ENCODE peak calls at places on chromosomes 1 and 21, in ten cellular contexts. P is suprapubic skin, L is right lobe of liver, U is heart left ventricle, T is breast epithelium, K is vagina, J is transverse colon, X is uterus, F is esophagus squamous epithelium, G is stomach. Z is an unnamed sample.

GRCh38 chr1:26274801-26275425 is 5.0 kb upstream of the SH3BGRL3 start:
- DNase-seq in K (no peak), J (peak; percentile 19), U (no peak), F (no peak), L (no peak), G (no peak), X (no peak), P (no peak), T (no peak), Z (no peak)

GRCh38 chr1:43986712-43987111 is 4.7 kb upstream of the CCDC24 start:
- DNase-seq in K (no peak), X (no peak), P (no peak), L (no peak), G (peak; percentile 50), T (no peak), J (peak; percentile 58), U (no peak), F (no peak), Z (no peak)

GRCh38 chr1:198088360-198089071 is 68.3 kb upstream of the NEK7 start:
- DNase-seq in U (no peak), K (no peak), T (no peak), J (no peak), P (no peak), X (no peak), L (no peak), G (no peak), F (no peak), Z (no peak)

GRCh38 chr1:165408518-165408917 is 36.4 kb downstream of the RXRG start:
- DNase-seq in U (no peak), G (peak; percentile 32), L (no peak), F (no peak), K (no peak), P (no peak), T (no peak), X (no peak), J (no peak), Z (peak; percentile 57)

GRCh38 chr1:9466780-9467755 is 72.2 kb upstream of the SLC25A33 start:
- DNase-seq in P (no peak), K (no peak), J (peak; percentile 54), G (peak; percentile 78), U (peak; percentile 51), X (peak; percentile 59), F (no peak), T (peak; percentile 70), L (peak; percentile 54), Z (no peak)

GRCh38 chr1:172276120-172276818 is 144.2 kb upstream of the C1orf105 start:
- DNase-seq in K (no peak), F (no peak), G (no peak), L (no peak), T (no peak), P (no peak), X (no peak), J (no peak), U (no peak), Z (no peak)

GRCh38 chr21:38228115-38228514 is 28.7 kb upstream of the KCNJ15 start:
- DNase-seq in F (no peak), G (no peak), X (no peak), K (no peak), L (no peak), P (no peak), U (no peak), T (no peak), J (no peak), Z (no peak)

GRCh38 chr1:240401721-240402120 is 210.2 kb downstream of the GREM2 start:
- DNase-seq in L (no peak), G (no peak), J (no peak), K (no peak), X (no peak), P (no peak), F (no peak), U (no peak), T (no peak), Z (no peak)

GRCh38 chr1:59757185-59757747 is 57.5 kb upstream of the HOOK1 start:
- DNase-seq in U (no peak), T (no peak), G (no peak), L (no peak), K (no peak), F (no peak), X (no peak), J (no peak), P (no peak), Z (no peak)

GRCh38 chr1:59761440-59761839 is 53.3 kb upstream of the HOOK1 start:
- DNase-seq in J (no peak), T (no peak), L (no peak), F (no peak), G (no peak), K (no peak), U (no peak), P (no peak), X (no peak), Z (no peak)

GRCh38 chr1:59763418-59763817 is 51.3 kb upstream of the HOOK1 start:
- DNase-seq in L (no peak), P (no peak), T (no peak), X (no peak), U (no peak), G (no peak), K (no peak), J (no peak), F (no peak), Z (no peak)

GRCh38 chr1:59755084-59755685 is 59.6 kb upstream of the HOOK1 start:
- DNase-seq in U (no peak), G (no peak), K (no peak), X (peak; percentile 51), T (no peak), F (no peak), P (no peak), J (no peak), L (no peak), Z (no peak)

GRCh38 chr1:59759156-59759925 is 55.4 kb upstream of the HOOK1 start:
- DNase-seq in F (peak; percentile 12), X (peak; percentile 85), T (peak; percentile 80), K (no peak), G (peak; percentile 83), L (peak; percentile 74), J (peak; percentile 82), U (peak; percentile 87), P (peak; percentile 83), Z (peak; percentile 75)
- TF ChIP-seq POLR2A in F (no peak), X (peak; percentile 25), T (no peak), K (no peak), G (no peak), L (no peak), J (no peak), U (no peak), P (no peak), Z (no peak)

GRCh38 chr1:40039757-40040510 is 595 bp upstream of the CAP1 start:
- DNase-seq in J (peak; percentile 92), T (peak; percentile 93), P (peak; percentile 95), U (peak; percentile 93), X (peak; percentile 90), G (peak; percentile 83), F (peak; percentile 54), L (peak; percentile 84), K (no peak), Z (peak; percentile 81)

GRCh38 chr1:40041466-40041838 is 923 bp downstream of the CAP1 start:
- DNase-seq in X (no peak), K (no peak), G (no peak), T (no peak), F (no peak), P (no peak), J (no peak), U (no peak), L (no peak), Z (no peak)

GRCh38 chr1:40042337-40042736 is 1.8 kb downstream of the CAP1 start:
- DNase-seq in X (no peak), J (no peak), F (no peak), G (no peak), P (no peak), K (no peak), T (no peak), U (no peak), L (no peak), Z (no peak)

GRCh38 chr1:40039245-40039756 is 1.2 kb upstream of the CAP1 start:
- DNase-seq in F (no peak), T (no peak), P (no peak), L (no peak), G (no peak), J (no peak), X (peak; percentile 76), U (no peak), K (no peak), Z (no peak)

DNA sequence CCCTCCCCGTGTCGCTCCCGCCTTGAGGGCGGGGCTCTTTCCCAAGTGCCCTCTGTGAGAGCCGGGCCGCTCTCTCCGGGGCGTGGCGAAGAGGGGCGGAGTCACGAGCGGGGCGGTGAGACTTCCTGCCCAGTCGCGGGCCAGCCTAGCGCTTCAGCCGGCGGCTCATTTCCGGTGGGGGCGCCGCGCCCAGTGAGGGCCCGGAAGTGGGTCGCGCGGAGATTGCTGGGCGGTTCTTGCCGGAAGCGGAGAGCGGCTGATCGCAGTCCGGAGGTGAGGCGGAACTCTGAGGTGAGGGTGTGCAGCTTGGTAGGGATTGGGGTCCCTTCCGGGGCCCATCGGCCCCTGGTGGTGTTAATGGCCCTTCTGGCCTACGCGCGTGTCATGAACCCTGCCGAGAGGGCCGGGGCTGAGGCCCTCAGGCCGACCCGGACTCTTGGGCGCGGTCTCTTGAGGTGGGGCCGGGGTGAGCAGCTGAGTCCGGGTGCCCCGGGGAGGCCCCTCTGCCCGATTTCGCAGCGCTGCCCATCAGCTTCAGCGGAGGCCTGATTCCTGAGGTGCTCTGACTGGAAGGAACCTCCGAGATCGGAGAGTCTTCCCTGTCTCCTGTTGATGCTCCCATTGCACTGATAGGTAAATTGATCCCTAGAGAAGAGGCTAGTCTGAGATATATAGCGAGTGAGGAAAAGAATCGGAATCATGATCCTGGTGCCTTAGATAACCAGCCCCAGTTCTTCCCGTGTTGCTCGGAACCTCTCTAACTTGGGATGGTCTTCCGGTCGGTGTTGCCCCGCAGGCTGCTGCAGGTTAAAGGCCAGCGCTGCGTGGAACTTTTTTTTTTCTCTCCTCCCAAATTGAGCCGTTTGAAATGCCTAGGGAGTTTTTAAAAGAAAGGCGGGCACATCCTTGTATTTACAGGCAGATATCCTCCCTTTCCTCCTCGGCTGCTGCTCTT is at the start of gene CAP1:
- DNase-seq in J (peak; percentile 100), G (peak; percentile 100), U (peak; percentile 99), F (peak; percentile 94), K (no peak), L (peak; percentile 100), P (peak; percentile 99), X (peak; percentile 99), T (peak; percentile 99), Z (peak; percentile 99)
- TF ChIP-seq POLR2A in J (peak; percentile 80), G (no peak), U (no peak), F (peak; percentile 78), K (peak; percentile 20), L (no peak), P (no peak), X (no peak), T (no peak), Z (no peak)

DNA sequence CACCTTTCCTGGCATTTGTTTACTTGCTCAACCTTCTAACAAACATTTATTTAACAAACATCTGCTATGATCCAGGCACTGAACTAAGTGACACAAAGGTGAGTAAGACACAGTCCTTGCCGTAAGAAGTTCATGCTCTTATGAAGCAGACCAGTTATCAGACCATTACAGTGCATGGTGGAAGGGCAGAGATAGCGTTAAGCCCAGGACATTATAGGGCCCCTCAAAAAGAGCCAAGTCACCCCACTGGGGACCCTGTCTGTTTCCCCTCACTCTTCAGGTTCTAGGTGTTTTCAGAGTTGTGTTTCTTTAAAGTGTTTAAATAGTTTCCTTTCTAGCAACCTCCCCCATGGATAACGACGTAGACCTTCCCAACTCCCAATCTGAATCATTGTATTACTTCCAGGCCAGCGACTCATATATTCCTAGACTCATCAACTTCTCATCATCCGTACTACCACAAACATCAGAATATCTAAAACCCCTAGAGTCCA is 39.3 kb downstream of the TCP10L start:
- DNase-seq in X (no peak), J (no peak), U (no peak), T (no peak), F (no peak), L (no peak), K (no peak), P (no peak), G (no peak), Z (peak; percentile 90)
- TF ChIP-seq POLR2A in X (no peak), J (no peak), U (no peak), T (no peak), F (no peak), L (no peak), K (no peak), P (no peak), G (no peak), Z (peak; percentile 46)

GRCh38 chr1:151281225-151281968 is 702 bp upstream of the ZNF687 start:
- DNase-seq in T (peak; percentile 99), G (peak; percentile 97), L (peak; percentile 92), U (peak; percentile 98), K (no peak), X (peak; percentile 98), P (peak; percentile 99), J (peak; percentile 97), F (peak; percentile 90), Z (peak; percentile 97)
- TF ChIP-seq POLR2A in T (peak; percentile 66), G (no peak), L (peak; percentile 49), U (no peak), K (peak; percentile 68), X (peak; percentile 51), P (no peak), J (peak; percentile 73), F (peak; percentile 20), Z (peak; percentile 95)